ENCODE peak calls at places on chromosomes 4 and X, in five cellular contexts. K, H, B, I and F are unnamed samples.

GRCh38 chr4:151739118-151739517 is 21.7 kb downstream of the GATB start:
- DNase-seq in K (no peak), H (no peak), B (no peak), I (no peak), F (no peak)

GRCh38 chrX:55007633-55008032 is 7.5 kb downstream of the APEX2 start:
- DNase-seq in K (no peak), H (peak), B (peak), I (peak), F (no peak)

GRCh38 chr4:156898373-156899117 is 73.1 kb downstream of the PDGFC start:
- DNase-seq in K (no peak), H (no peak), B (no peak), I (peak), F (no peak)

GRCh38 chr4:170675568-170676262 is 586.0 kb upstream of the AADAT start:
- DNase-seq in K (no peak), H (peak), B (no peak), I (peak), F (no peak)

GRCh38 chr4:153314915-153315314 is 29.6 kb upstream of the MND1 start:
- DNase-seq in K (no peak), H (no peak), B (no peak), I (no peak), F (no peak)

GRCh38 chr4:110678517-110678916 is 55.6 kb upstream of the PITX2 start:
- DNase-seq in K (no peak), H (no peak), B (no peak), I (no peak), F (no peak)

GRCh38 chr4:71290074-71290473 is 48.7 kb upstream of the SLC4A4 start:
- DNase-seq in K (no peak), H (peak), B (no peak), I (peak), F (no peak)

GRCh38 chrX:12865359-12865758 is 1.5 kb upstream of the TLR7 start:
- DNase-seq in K (no peak), H (no peak), B (no peak), I (no peak), F (no peak)

GRCh38 chr4:71415491-71415890 is 76.7 kb downstream of the SLC4A4 start:
- DNase-seq in K (no peak), H (no peak), B (no peak), I (peak), F (no peak)

GRCh38 chrX:538311-538710 is 92.3 kb upstream of the SHOX start:
- DNase-seq in K (no peak), H (no peak), B (no peak), I (no peak), F (no peak)